ENCODE peak calls at places on chromosomes 4 and X, in seven cellular contexts. F is NCI-H748 treated with DMSO at 0.1 percent for 48 hours; V is astrocyte; B is kidney; U is NCI-H1436; G is MCF 10A; P is naive thymus-derived CD4-positive, alpha-beta T cell. T is an unnamed sample.
A peak's percentile ranks its signal among the peaks of the same experiment; 100 is the strongest.

GRCh38 chr4:26281876-26282275 is 38.9 kb upstream of the RBPJ start:
- DNase-seq in P (no peak), B (no peak), F (no peak), V (no peak), G (no peak), U (no peak), T (no peak)

GRCh38 chrX:10326578-10326977 is 169.8 kb downstream of the CLCN4 start:
- DNase-seq in U (no peak), P (no peak), V (no peak), F (no peak), B (no peak), G (peak; percentile 53), T (no peak)

GRCh38 chr4:103361926-103362325 is 163.8 kb upstream of the CENPE start:
- DNase-seq in P (no peak), G (no peak), V (no peak), B (no peak), U (no peak), F (no peak), T (no peak)

GRCh38 chrX:69807400-69807799 is 191.5 kb downstream of the EDA start:
- DNase-seq in P (no peak), B (no peak), V (no peak), U (no peak), G (no peak), F (no peak), T (peak; percentile 56)

GRCh38 chr4:64747919-64748715 is 338.9 kb upstream of the TECRL start:
- DNase-seq in V (no peak), G (no peak), P (no peak), U (no peak), F (no peak), B (peak; percentile 58), T (no peak)

GRCh38 chr4:1542516-1543320 is 136.5 kb upstream of the NKX1-1 start:
- DNase-seq in G (no peak), U (no peak), B (peak; percentile 60), F (no peak), P (no peak), V (no peak), T (no peak)

GRCh38 chr4:41639291-41639690 is 101.3 kb downstream of the LIMCH1 start:
- DNase-seq in V (no peak), U (no peak), G (no peak), B (no peak), P (no peak), F (no peak), T (no peak)

GRCh38 chrX:150575415-150575814 is 7.0 kb downstream of the MTM1 start:
- DNase-seq in G (peak; percentile 98), B (no peak), P (peak; percentile 15), V (peak; percentile 26), U (no peak), F (no peak), T (no peak)

GRCh38 chr4:184897807-184898388 is 72.1 kb upstream of the ACSL1 start:
- DNase-seq in P (no peak), B (no peak), U (no peak), V (no peak), G (no peak), F (no peak), T (no peak)

GRCh38 chr4:163284304-163284703 is 48.1 kb downstream of the NPY1R start:
- DNase-seq in P (no peak), V (no peak), G (no peak), B (no peak), U (no peak), F (no peak), T (no peak)

GRCh38 chr4:119082661-119083060 is 53.0 kb upstream of the MYOZ2 start:
- DNase-seq in P (no peak), V (no peak), U (no peak), G (no peak), F (no peak), B (no peak), T (no peak)

GRCh38 chr4:185742766-185743165 is 69.2 kb downstream of the SORBS2 start:
- DNase-seq in G (peak; percentile 84), F (no peak), U (no peak), V (peak; percentile 51), B (no peak), P (no peak), T (peak; percentile 69)

GRCh38 chr4:78956979-78957378 is 17.7 kb upstream of the PAQR3 start:
- DNase-seq in B (no peak), F (no peak), P (no peak), V (no peak), G (no peak), U (no peak), T (no peak)

GRCh38 chr4:94256833-94257232 is 49.2 kb downstream of the SMARCAD1 start:
- DNase-seq in U (no peak), P (no peak), G (peak; percentile 13), V (no peak), F (no peak), B (no peak), T (peak; percentile 6)

GRCh38 chr4:55074386-55074785 is 51.0 kb downstream of the KDR start:
- DNase-seq in G (no peak), B (no peak), V (peak; percentile 79), P (no peak), U (no peak), F (no peak), T (no peak)

GRCh38 chrX:133849676-133850075 is 135.7 kb downstream of the GPC3 start:
- DNase-seq in V (no peak), P (no peak), F (no peak), B (no peak), G (no peak), U (no peak), T (no peak)

GRCh38 chr4:155802573-155802972 is 43.8 kb downstream of the GUCY1B1 start:
- DNase-seq in P (no peak), V (peak; percentile 47), B (no peak), U (no peak), F (no peak), G (no peak), T (no peak)

GRCh38 chr4:21801661-21802355 is 146.8 kb downstream of the KCNIP4 start:
- DNase-seq in V (peak; percentile 50), B (no peak), G (no peak), P (no peak), U (no peak), F (no peak), T (no peak)

GRCh38 chr4:151045907-151046306 is 30.8 kb upstream of the LRBA start:
- DNase-seq in U (peak; percentile 64), P (no peak), F (peak; percentile 53), V (no peak), G (peak; percentile 33), B (no peak), T (peak; percentile 1)

GRCh38 chrX:41082783-41083182 is 2.5 kb upstream of the USP9X start:
- DNase-seq in V (no peak), F (no peak), G (no peak), P (no peak), U (no peak), B (no peak), T (no peak)

GRCh38 chrX:134695999-134696398 is 37.7 kb upstream of the PLAC1 start:
- DNase-seq in V (no peak), G (peak; percentile 31), U (no peak), F (no peak), B (no peak), P (no peak), T (no peak)

GRCh38 chr4:4574052-4574451 is 32.2 kb upstream of the STX18 start:
- DNase-seq in B (no peak), F (no peak), U (no peak), P (no peak), G (no peak), V (no peak), T (no peak)

GRCh38 chr4:3706565-3707422 is 59.4 kb upstream of the ADRA2C start:
- DNase-seq in V (no peak), F (no peak), G (no peak), U (no peak), B (no peak), P (no peak), T (no peak)

GRCh38 chrX:101164766-101165590 is 54.6 kb upstream of the DRP2 start:
- DNase-seq in G (no peak), B (no peak), V (no peak), P (no peak), F (no peak), U (no peak), T (no peak)

GRCh38 chr4:24777528-24777927 is 17.8 kb upstream of the SOD3 start:
- DNase-seq in G (no peak), V (no peak), P (no peak), F (no peak), U (no peak), B (no peak), T (no peak)

GRCh38 chrX:95662200-95662599 is 1022.4 kb upstream of the DIAPH2 start:
- DNase-seq in F (no peak), U (no peak), B (no peak), G (no peak), P (no peak), V (no peak), T (no peak)

GRCh38 chr4:106898621-106899230 is 137.4 kb downstream of the DKK2 start:
- DNase-seq in V (peak; percentile 25), U (peak; percentile 9), F (peak; percentile 7), G (peak; percentile 71), P (no peak), B (no peak), T (peak; percentile 54)

GRCh38 chr4:52931238-52931637 is 69.1 kb downstream of the RASL11B start:
- DNase-seq in P (no peak), U (no peak), G (no peak), B (no peak), V (no peak), F (no peak), T (no peak)

GRCh38 chr4:164779811-164780216 is 25.9 kb downstream of the SMIM31 start:
- DNase-seq in U (peak; percentile 55), G (peak; percentile 64), V (peak; percentile 37), P (no peak), B (no peak), F (peak; percentile 20), T (peak; percentile 24)

GRCh38 chr4:8117278-8117682 is 41.3 kb downstream of the ABLIM2 start:
- DNase-seq in V (no peak), F (no peak), B (peak; percentile 79), G (peak; percentile 73), P (no peak), U (no peak), T (peak; percentile 71)

GRCh38 chrX:112837531-112837930 is 3.1 kb downstream of the AMOT start:
- DNase-seq in U (no peak), F (no peak), V (no peak), P (no peak), B (no peak), G (no peak), T (no peak)

GRCh38 chr4:156173481-156173880 is 219.8 kb upstream of the CTSO start:
- DNase-seq in G (no peak), F (no peak), U (no peak), B (no peak), V (no peak), P (no peak), T (no peak)

T was measured in Jurkat, Clone E6-1.